ENCODE peak calls at places on chromosome 13, in ten cellular contexts. S, Z, J, F, G, V, O, A, L and X are unnamed samples.

GRCh38 chr13:108193806-108194205 is 21.5 kb downstream of the LIG4 start:
- DNase-seq in V (no peak), G (no peak), A (no peak), S (no peak), Z (no peak), F (no peak), J (no peak), L (no peak), O (no peak), X (no peak)

GRCh38 chr13:54875111-54875510 is 1846.5 kb downstream of the OLFM4 start:
- DNase-seq in L (no peak), A (no peak), V (no peak), J (no peak), F (no peak), O (no peak), S (no peak), G (no peak), Z (no peak), X (no peak)

GRCh38 chr13:95704510-95704909 is 27.6 kb downstream of the DNAJC3 start:
- DNase-seq in G (no peak), Z (peak; percentile 22), O (no peak), J (peak; percentile 26), L (peak; percentile 13), V (no peak), S (no peak), A (no peak), F (no peak), X (no peak)

GRCh38 chr13:23723463-23723862 is 153.3 kb downstream of the TNFRSF19 start:
- DNase-seq in J (peak; percentile 37), A (no peak), S (no peak), V (no peak), O (peak; percentile 78), L (peak; percentile 50), G (no peak), F (no peak), Z (no peak), X (no peak)

GRCh38 chr13:95275322-95276118 is 25.7 kb downstream of the ABCC4 start:
- DNase-seq in V (no peak), O (no peak), J (no peak), Z (no peak), A (no peak), G (no peak), F (no peak), S (no peak), L (no peak), X (no peak)

GRCh38 chr13:45196091-45196490 is 4.8 kb downstream of the KCTD4 start:
- DNase-seq in Z (no peak), J (no peak), F (no peak), V (no peak), G (no peak), L (no peak), O (no peak), S (no peak), A (no peak), X (no peak)

GRCh38 chr13:30690282-30691188 is 44.8 kb upstream of the ALOX5AP start:
- DNase-seq in F (peak; percentile 42), V (peak; percentile 10), A (no peak), G (peak; percentile 82), Z (peak; percentile 76), O (peak; percentile 99), S (peak; percentile 80), L (peak; percentile 96), J (peak; percentile 95), X (peak; percentile 88)

GRCh38 chr13:55244991-55245644 is 1895.6 kb upstream of the PRR20A start:
- DNase-seq in O (no peak), L (no peak), G (no peak), J (peak; percentile 18), F (no peak), V (no peak), Z (peak; percentile 2), S (no peak), A (no peak), X (no peak)

GRCh38 chr13:94309576-94309975 is 169.9 kb downstream of the DCT start:
- DNase-seq in V (no peak), Z (no peak), A (no peak), O (no peak), L (peak; percentile 24), F (no peak), J (no peak), G (no peak), S (no peak), X (no peak)